ENCODE peak calls at places on chromosomes 13 and 19, in ten cellular contexts. One of them, this sample, is unnamed.

GRCh38 chr13:104750377-104750776 is 1684.2 kb upstream of the SLC10A2 start:
- DNase-seq in astrocyte of the cerebellum: no peak
- DNase-seq in GM20000: no peak
- DNase-seq in activated B cell treated with CpG ODN at 0.5 μM for 24 hours: no peak
- DNase-seq in Calu3: peak; percentile 16
- DNase-seq in tibial artery: no peak
- DNase-seq in CD8-positive, alpha-beta T cell: no peak
- DNase-seq in kidney epithelial cell: peak; percentile 76
- DNase-seq in AG04450: no peak
- DNase-seq in choroid plexus epithelial cell: peak; percentile 70
- DNase-seq in this sample: no peak

GRCh38 chr13:40472427-40473220 is 193.8 kb downstream of the FOXO1 start:
- DNase-seq in GM20000: no peak
- DNase-seq in Calu3: no peak
- DNase-seq in AG04450: no peak
- DNase-seq in activated B cell treated with CpG ODN at 0.5 μM for 24 hours: no peak
- DNase-seq in tibial artery: no peak
- DNase-seq in choroid plexus epithelial cell: no peak
- DNase-seq in kidney epithelial cell: no peak
- DNase-seq in astrocyte of the cerebellum: no peak
- DNase-seq in CD8-positive, alpha-beta T cell: no peak
- DNase-seq in this sample: no peak

GRCh38 chr19:17824339-17824738 is 3.0 kb upstream of the INSL3 start:
- DNase-seq in AG04450: no peak
- DNase-seq in choroid plexus epithelial cell: no peak
- DNase-seq in activated B cell treated with CpG ODN at 0.5 μM for 24 hours: no peak
- DNase-seq in CD8-positive, alpha-beta T cell: no peak
- DNase-seq in tibial artery: no peak
- DNase-seq in GM20000: no peak
- DNase-seq in kidney epithelial cell: no peak
- DNase-seq in Calu3: no peak
- DNase-seq in astrocyte of the cerebellum: no peak
- DNase-seq in this sample: no peak

GRCh38 chr19:57578487-57579205 is at the start of gene ZNF416:
- DNase-seq in choroid plexus epithelial cell: peak; percentile 99
- DNase-seq in tibial artery: peak; percentile 97
- DNase-seq in Calu3: peak; percentile 96
- DNase-seq in activated B cell treated with CpG ODN at 0.5 μM for 24 hours: peak; percentile 79
- DNase-seq in astrocyte of the cerebellum: peak; percentile 96
- DNase-seq in GM20000: peak; percentile 99
- DNase-seq in CD8-positive, alpha-beta T cell: peak; percentile 96
- DNase-seq in kidney epithelial cell: peak; percentile 94
- DNase-seq in AG04450: peak; percentile 97
- DNase-seq in this sample: peak; percentile 88

GRCh38 chr13:48096670-48097069 is 1.8 kb upstream of the MED4 start:
- DNase-seq in choroid plexus epithelial cell: no peak
- DNase-seq in kidney epithelial cell: peak; percentile 18
- DNase-seq in CD8-positive, alpha-beta T cell: no peak
- DNase-seq in astrocyte of the cerebellum: no peak
- DNase-seq in GM20000: no peak
- DNase-seq in AG04450: no peak
- DNase-seq in tibial artery: no peak
- DNase-seq in activated B cell treated with CpG ODN at 0.5 μM for 24 hours: no peak
- DNase-seq in Calu3: no peak
- DNase-seq in this sample: no peak

GRCh38 chr13:73304442-73304841 is 245.6 kb downstream of the KLF5 start:
- DNase-seq in CD8-positive, alpha-beta T cell: no peak
- DNase-seq in AG04450: no peak
- DNase-seq in kidney epithelial cell: no peak
- DNase-seq in Calu3: no peak
- DNase-seq in GM20000: no peak
- DNase-seq in tibial artery: no peak
- DNase-seq in activated B cell treated with CpG ODN at 0.5 μM for 24 hours: no peak
- DNase-seq in astrocyte of the cerebellum: no peak
- DNase-seq in choroid plexus epithelial cell: no peak
- DNase-seq in this sample: no peak

GRCh38 chr19:35154535-35155406 is at the start of gene FXYD5:
- DNase-seq in GM20000: peak; percentile 80
- DNase-seq in AG04450: peak; percentile 27
- DNase-seq in Calu3: peak; percentile 83
- DNase-seq in kidney epithelial cell: no peak
- DNase-seq in astrocyte of the cerebellum: no peak
- DNase-seq in choroid plexus epithelial cell: peak; percentile 68
- DNase-seq in tibial artery: peak; percentile 76
- DNase-seq in CD8-positive, alpha-beta T cell: peak; percentile 76
- DNase-seq in activated B cell treated with CpG ODN at 0.5 μM for 24 hours: peak; percentile 55
- DNase-seq in this sample: peak; percentile 63

GRCh38 chr19:15256708-15257331 is 24.6 kb upstream of the EPHX3 start:
- DNase-seq in astrocyte of the cerebellum: no peak
- DNase-seq in CD8-positive, alpha-beta T cell: no peak
- DNase-seq in tibial artery: no peak
- DNase-seq in Calu3: no peak
- DNase-seq in GM20000: no peak
- DNase-seq in choroid plexus epithelial cell: no peak
- DNase-seq in activated B cell treated with CpG ODN at 0.5 μM for 24 hours: no peak
- DNase-seq in AG04450: no peak
- DNase-seq in kidney epithelial cell: no peak
- DNase-seq in this sample: no peak

GRCh38 chr13:114063545-114064515 is 68.6 kb downstream of the RASA3 start:
- DNase-seq in GM20000: no peak
- DNase-seq in CD8-positive, alpha-beta T cell: peak; percentile 38
- DNase-seq in tibial artery: peak; percentile 58
- DNase-seq in astrocyte of the cerebellum: no peak
- DNase-seq in kidney epithelial cell: no peak
- DNase-seq in Calu3: peak; percentile 1
- DNase-seq in AG04450: no peak
- DNase-seq in activated B cell treated with CpG ODN at 0.5 μM for 24 hours: no peak
- DNase-seq in choroid plexus epithelial cell: peak; percentile 62
- DNase-seq in this sample: no peak

GRCh38 chr13:41546372-41547252 is 89.3 kb downstream of the RGCC start:
- DNase-seq in choroid plexus epithelial cell: peak; percentile 71
- DNase-seq in AG04450: peak; percentile 32
- DNase-seq in tibial artery: no peak
- DNase-seq in astrocyte of the cerebellum: peak; percentile 89
- DNase-seq in GM20000: no peak
- DNase-seq in kidney epithelial cell: peak; percentile 71
- DNase-seq in activated B cell treated with CpG ODN at 0.5 μM for 24 hours: no peak
- DNase-seq in CD8-positive, alpha-beta T cell: no peak
- DNase-seq in Calu3: no peak
- DNase-seq in this sample: no peak

GRCh38 chr13:34913040-34913439 is 29.0 kb upstream of the NBEA start:
- DNase-seq in Calu3: no peak
- DNase-seq in activated B cell treated with CpG ODN at 0.5 μM for 24 hours: no peak
- DNase-seq in AG04450: no peak
- DNase-seq in kidney epithelial cell: peak; percentile 2
- DNase-seq in tibial artery: no peak
- DNase-seq in GM20000: no peak
- DNase-seq in choroid plexus epithelial cell: peak; percentile 36
- DNase-seq in astrocyte of the cerebellum: no peak
- DNase-seq in CD8-positive, alpha-beta T cell: no peak
- DNase-seq in this sample: no peak

GRCh38 chr13:30308548-30308947 is 1.2 kb upstream of the KATNAL1 start:
- DNase-seq in AG04450: no peak
- DNase-seq in CD8-positive, alpha-beta T cell: no peak
- DNase-seq in activated B cell treated with CpG ODN at 0.5 μM for 24 hours: no peak
- DNase-seq in tibial artery: no peak
- DNase-seq in kidney epithelial cell: no peak
- DNase-seq in Calu3: no peak
- DNase-seq in choroid plexus epithelial cell: peak; percentile 66
- DNase-seq in astrocyte of the cerebellum: no peak
- DNase-seq in GM20000: peak; percentile 33
- DNase-seq in this sample: no peak

GRCh38 chr19:35715355-35715809 is 2.4 kb upstream of the KMT2B start:
- DNase-seq in AG04450: no peak
- DNase-seq in GM20000: no peak
- DNase-seq in choroid plexus epithelial cell: no peak
- DNase-seq in astrocyte of the cerebellum: no peak
- DNase-seq in activated B cell treated with CpG ODN at 0.5 μM for 24 hours: no peak
- DNase-seq in Calu3: no peak
- DNase-seq in CD8-positive, alpha-beta T cell: no peak
- DNase-seq in tibial artery: no peak
- DNase-seq in kidney epithelial cell: no peak
- DNase-seq in this sample: no peak

GRCh38 chr13:110316196-110316595 is 9.1 kb downstream of the COL4A2 start:
- DNase-seq in choroid plexus epithelial cell: no peak
- DNase-seq in activated B cell treated with CpG ODN at 0.5 μM for 24 hours: no peak
- DNase-seq in tibial artery: no peak
- DNase-seq in kidney epithelial cell: no peak
- DNase-seq in AG04450: no peak
- DNase-seq in Calu3: no peak
- DNase-seq in astrocyte of the cerebellum: no peak
- DNase-seq in GM20000: no peak
- DNase-seq in CD8-positive, alpha-beta T cell: no peak
- DNase-seq in this sample: no peak

DNA sequence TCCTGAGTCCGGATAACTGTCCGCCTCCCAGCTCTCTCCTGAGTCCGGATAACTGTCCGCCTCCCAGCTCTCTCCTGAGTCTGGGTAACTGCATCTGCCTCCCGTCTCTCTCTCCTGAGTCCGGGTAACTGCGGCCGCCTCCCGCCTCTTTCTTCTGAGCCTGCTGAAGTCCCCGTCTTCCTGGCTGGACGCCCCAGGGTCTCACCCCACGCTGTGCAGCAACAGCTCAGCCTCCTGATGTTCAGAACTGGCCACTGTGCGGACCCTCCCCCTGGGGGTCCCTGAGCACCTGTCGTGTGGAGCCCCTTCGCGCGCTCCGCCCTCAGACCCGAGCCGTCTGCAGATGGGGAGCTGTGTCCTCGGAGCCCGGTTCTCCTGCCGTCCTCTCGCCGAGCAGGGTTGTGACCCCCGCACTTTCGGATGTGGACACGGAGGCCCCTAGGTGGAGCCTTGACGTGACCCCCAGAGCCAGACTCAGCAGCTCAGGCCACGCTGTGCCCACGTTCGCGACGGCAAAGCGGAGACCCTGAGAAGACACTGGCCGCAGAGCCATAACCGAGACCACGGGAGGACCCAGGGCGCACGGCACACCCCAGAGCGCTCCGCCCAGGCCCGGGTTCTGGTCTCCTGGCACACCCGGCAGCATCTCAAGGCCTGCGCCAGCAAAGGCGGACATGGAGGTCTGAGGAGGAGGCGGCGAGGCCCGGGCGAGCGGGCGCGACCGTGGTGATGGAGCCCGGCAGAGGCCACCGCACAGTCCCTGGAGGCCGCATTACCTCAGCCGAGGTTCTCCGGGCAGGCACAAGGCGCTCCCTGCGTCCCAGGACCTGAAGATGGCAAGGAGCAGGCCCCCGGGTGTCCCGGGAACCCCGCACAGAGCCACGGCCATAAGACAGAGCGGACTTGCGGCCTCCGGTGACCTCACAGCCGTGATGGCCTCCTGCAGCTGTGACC is 15.9 kb downstream of the SBNO2 start:
- DNase-seq in CD8-positive, alpha-beta T cell: no peak
- DNase-seq in Calu3: no peak
- DNase-seq in activated B cell treated with CpG ODN at 0.5 μM for 24 hours: no peak
- DNase-seq in choroid plexus epithelial cell: no peak
- DNase-seq in kidney epithelial cell: no peak
- DNase-seq in AG04450: no peak
- DNase-seq in GM20000: no peak
- DNase-seq in tibial artery: no peak
- DNase-seq in astrocyte of the cerebellum: no peak
- DNase-seq in this sample: no peak
- TF ChIP-seq CTCF in CD8-positive, alpha-beta T cell: no peak
- TF ChIP-seq CTCF in Calu3: no peak
- TF ChIP-seq CTCF in activated B cell treated with CpG ODN at 0.5 μM for 24 hours: no peak
- TF ChIP-seq CTCF in choroid plexus epithelial cell: no peak
- TF ChIP-seq CTCF in kidney epithelial cell: no peak
- TF ChIP-seq CTCF in AG04450: no peak
- TF ChIP-seq CTCF in GM20000: no peak
- TF ChIP-seq CTCF in tibial artery: no peak
- TF ChIP-seq CTCF in astrocyte of the cerebellum: no peak
- TF ChIP-seq CTCF in this sample: no peak

GRCh38 chr13:33542309-33543088 is 256.9 kb upstream of the STARD13 start:
- DNase-seq in tibial artery: peak; percentile 98
- DNase-seq in kidney epithelial cell: peak; percentile 96
- DNase-seq in astrocyte of the cerebellum: peak; percentile 99
- DNase-seq in choroid plexus epithelial cell: peak; percentile 100
- DNase-seq in AG04450: peak; percentile 99
- DNase-seq in GM20000: peak; percentile 89
- DNase-seq in CD8-positive, alpha-beta T cell: peak; percentile 97
- DNase-seq in activated B cell treated with CpG ODN at 0.5 μM for 24 hours: peak; percentile 98
- DNase-seq in Calu3: peak; percentile 96
- DNase-seq in this sample: peak; percentile 99
- TF ChIP-seq CTCF in tibial artery: peak; percentile 88
- TF ChIP-seq CTCF in kidney epithelial cell: peak; percentile 85
- TF ChIP-seq CTCF in astrocyte of the cerebellum: peak; percentile 78
- TF ChIP-seq CTCF in choroid plexus epithelial cell: peak; percentile 86
- TF ChIP-seq CTCF in AG04450: peak; percentile 85
- TF ChIP-seq CTCF in GM20000: peak; percentile 82
- TF ChIP-seq CTCF in CD8-positive, alpha-beta T cell: peak; percentile 77
- TF ChIP-seq CTCF in activated B cell treated with CpG ODN at 0.5 μM for 24 hours: no peak
- TF ChIP-seq CTCF in Calu3: peak; percentile 68
- TF ChIP-seq CTCF in this sample: peak; percentile 62

DNA sequence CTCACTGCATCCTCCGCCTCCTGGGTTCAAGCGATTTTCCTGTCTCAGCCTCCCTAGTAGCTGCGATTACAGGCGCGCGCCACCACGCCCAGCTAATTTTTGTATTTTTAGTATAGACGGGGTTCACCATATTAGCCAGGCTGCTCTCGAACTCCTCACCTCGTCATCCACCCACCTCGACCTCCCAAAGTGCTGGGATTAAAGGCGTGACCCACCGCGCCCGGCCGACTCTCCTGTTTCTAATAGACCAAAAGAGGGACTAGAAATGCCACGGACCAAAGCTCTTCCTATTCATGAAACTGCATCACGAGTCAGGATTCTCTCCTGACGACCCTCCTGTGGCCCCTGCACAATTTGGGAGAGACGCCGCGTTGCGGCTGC is 563 bp downstream of the ZNF43 start:
- DNase-seq in choroid plexus epithelial cell: no peak
- DNase-seq in tibial artery: no peak
- DNase-seq in kidney epithelial cell: no peak
- DNase-seq in CD8-positive, alpha-beta T cell: no peak
- DNase-seq in Calu3: no peak
- DNase-seq in GM20000: no peak
- DNase-seq in astrocyte of the cerebellum: no peak
- DNase-seq in AG04450: no peak
- DNase-seq in activated B cell treated with CpG ODN at 0.5 μM for 24 hours: no peak
- DNase-seq in this sample: no peak
- TF ChIP-seq CTCF in choroid plexus epithelial cell: no peak
- TF ChIP-seq CTCF in tibial artery: no peak
- TF ChIP-seq CTCF in kidney epithelial cell: no peak
- TF ChIP-seq CTCF in CD8-positive, alpha-beta T cell: no peak
- TF ChIP-seq CTCF in Calu3: no peak
- TF ChIP-seq CTCF in GM20000: no peak
- TF ChIP-seq CTCF in astrocyte of the cerebellum: no peak
- TF ChIP-seq CTCF in AG04450: no peak
- TF ChIP-seq CTCF in activated B cell treated with CpG ODN at 0.5 μM for 24 hours: no peak
- TF ChIP-seq CTCF in this sample: no peak

DNA sequence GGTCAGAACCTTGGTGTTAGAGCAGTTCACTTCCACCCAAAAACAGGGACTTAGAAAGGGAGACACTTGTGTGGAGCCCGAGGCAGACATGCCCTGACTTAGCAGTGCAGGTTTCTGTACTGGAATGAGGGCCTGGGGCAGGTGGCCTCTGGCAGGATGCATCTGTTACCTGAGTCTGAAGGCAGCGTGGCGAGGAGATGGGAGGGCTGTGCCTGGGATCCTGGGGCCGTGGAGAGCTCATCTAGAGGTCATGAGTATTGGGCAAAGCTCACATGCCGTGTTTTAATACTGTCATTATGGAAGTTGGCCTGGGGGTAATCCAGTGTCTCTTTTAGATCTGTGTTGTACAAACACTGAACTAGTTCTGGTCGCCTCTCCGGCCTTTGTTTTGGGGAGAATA is 21.4 kb downstream of the KDM4B start:
- DNase-seq in astrocyte of the cerebellum: no peak
- DNase-seq in GM20000: no peak
- DNase-seq in kidney epithelial cell: no peak
- DNase-seq in AG04450: no peak
- DNase-seq in tibial artery: no peak
- DNase-seq in CD8-positive, alpha-beta T cell: no peak
- DNase-seq in activated B cell treated with CpG ODN at 0.5 μM for 24 hours: no peak
- DNase-seq in Calu3: no peak
- DNase-seq in choroid plexus epithelial cell: no peak
- DNase-seq in this sample: no peak
- TF ChIP-seq CTCF in astrocyte of the cerebellum: no peak
- TF ChIP-seq CTCF in GM20000: no peak
- TF ChIP-seq CTCF in kidney epithelial cell: no peak
- TF ChIP-seq CTCF in AG04450: no peak
- TF ChIP-seq CTCF in tibial artery: no peak
- TF ChIP-seq CTCF in CD8-positive, alpha-beta T cell: no peak
- TF ChIP-seq CTCF in activated B cell treated with CpG ODN at 0.5 μM for 24 hours: no peak
- TF ChIP-seq CTCF in Calu3: no peak
- TF ChIP-seq CTCF in choroid plexus epithelial cell: no peak
- TF ChIP-seq CTCF in this sample: no peak